ENCODE peak calls at places on chromosomes 3 and 15, in seven cellular contexts. M is adrenal gland, L is MM.1S, J is esophagus squamous epithelium, S is breast epithelium, W is NB4, C is WERI-Rb-1. K is an unnamed sample.

GRCh38 chr15:39976291-39977274 is 42.7 kb downstream of the EIF2AK4 start:
- DNase-seq in C (peak), L (no peak), S (peak), M (peak), W (no peak), J (no peak), K (peak)

GRCh38 chr3:46664971-46665762 is 28.3 kb downstream of the ALS2CL start:
- DNase-seq in L (no peak), J (no peak), S (no peak), C (no peak), M (peak), W (no peak), K (peak)

GRCh38 chr3:57184516-57184915 is 15.3 kb downstream of the HESX1 start:
- DNase-seq in M (no peak), S (no peak), C (peak), W (no peak), L (no peak), J (no peak), K (no peak)

GRCh38 chr3:196186661-196187573 is 24.3 kb downstream of the ZDHHC19 start:
- DNase-seq in M (no peak), C (no peak), W (no peak), L (peak), J (no peak), S (no peak), K (no peak)

GRCh38 chr3:67804545-67804944 is 150.1 kb upstream of the SUCLG2 start:
- DNase-seq in C (no peak), M (no peak), W (no peak), L (no peak), J (no peak), S (no peak), K (no peak)

GRCh38 chr15:81052046-81052445 is 51.3 kb downstream of the TLNRD1 start:
- DNase-seq in S (no peak), L (no peak), M (no peak), C (no peak), J (no peak), W (peak), K (no peak)

GRCh38 chr15:47194718-47195117 is 522.6 kb upstream of the SEMA6D start:
- DNase-seq in L (peak), S (no peak), J (no peak), W (peak), M (no peak), C (no peak), K (no peak)

GRCh38 chr15:89070197-89071124 is 17.8 kb upstream of the ABHD2 start:
- DNase-seq in W (no peak), M (no peak), S (no peak), J (no peak), L (no peak), C (no peak), K (no peak)

GRCh38 chr15:69075467-69075866 is 61.0 kb downstream of the NOX5 start:
- DNase-seq in C (no peak), J (no peak), L (no peak), W (no peak), S (no peak), M (no peak), K (no peak)

GRCh38 chr3:108298056-108298455 is 1.7 kb downstream of the HHLA2 start:
- DNase-seq in C (no peak), S (no peak), W (no peak), J (no peak), L (no peak), M (no peak), K (no peak)

GRCh38 chr15:34084086-34084485 is 17.6 kb downstream of the EMC7 start:
- DNase-seq in W (no peak), M (peak), L (no peak), S (no peak), C (no peak), J (no peak), K (no peak)

GRCh38 chr3:132911741-132912415 is 126.3 kb upstream of the TMEM108 start:
- DNase-seq in S (no peak), C (no peak), W (no peak), M (no peak), L (no peak), J (no peak), K (no peak)

GRCh38 chr15:75834011-75834410 is 9.2 kb upstream of the UBE2Q2 start:
- DNase-seq in S (no peak), J (no peak), C (no peak), L (no peak), M (no peak), W (no peak), K (no peak)

GRCh38 chr3:182115328-182116045 is 403.8 kb downstream of the SOX2 start:
- DNase-seq in S (no peak), L (no peak), M (no peak), W (no peak), C (no peak), J (no peak), K (no peak)

GRCh38 chr3:45035441-45036301 is 9.6 kb downstream of the CLEC3B start:
- DNase-seq in J (no peak), M (peak), S (no peak), L (no peak), W (peak), C (no peak), K (no peak)

GRCh38 chr3:56980798-56981390 is 79.6 kb upstream of the SPATA12 start:
- DNase-seq in W (peak), J (peak), C (no peak), L (no peak), M (peak), S (no peak), K (peak)

GRCh38 chr15:84605225-84605882 is 4.5 kb downstream of the ZSCAN2 start:
- DNase-seq in C (no peak), S (no peak), W (no peak), L (no peak), M (no peak), J (no peak), K (no peak)

GRCh38 chr3:61625429-61625828 is 64.1 kb downstream of the PTPRG start:
- DNase-seq in S (no peak), C (no peak), M (no peak), W (no peak), L (no peak), J (no peak), K (no peak)

GRCh38 chr15:69755571-69756310 is 303.1 kb downstream of the RPLP1 start:
- DNase-seq in C (no peak), M (no peak), W (peak), L (peak), J (no peak), S (no peak), K (no peak)

GRCh38 chr3:110332591-110332990 is 739.0 kb upstream of the NECTIN3 start:
- DNase-seq in S (no peak), M (no peak), L (no peak), W (no peak), C (no peak), J (no peak), K (no peak)

GRCh38 chr3:89145995-89146394 is 38.6 kb downstream of the EPHA3 start:
- DNase-seq in L (no peak), C (no peak), S (no peak), M (no peak), J (no peak), W (no peak), K (no peak)

GRCh38 chr3:51974277-51974962 is 444 bp upstream of the ABHD14A start:
- DNase-seq in J (no peak), M (peak), C (no peak), W (no peak), S (peak), L (peak), K (no peak)

GRCh38 chr3:16183601-16184270 is 9.3 kb downstream of the GALNT15 start:
- DNase-seq in W (no peak), L (no peak), J (no peak), C (peak), S (no peak), M (peak), K (no peak)

GRCh38 chr3:105598047-105598796 is 231.5 kb downstream of the ALCAM start:
- DNase-seq in S (no peak), W (no peak), M (no peak), L (no peak), J (no peak), C (no peak), K (no peak)

GRCh38 chr15:68298882-68299381 is 21.4 kb downstream of the FEM1B start:
- DNase-seq in M (no peak), S (no peak), C (no peak), L (peak), W (peak), J (no peak), K (no peak)

GRCh38 chr15:84766461-84767005 is 18.1 kb downstream of the ZNF592 start:
- DNase-seq in C (no peak), J (no peak), L (no peak), W (peak), S (no peak), M (no peak), K (no peak)

GRCh38 chr15:101115887-101116680 is 135.8 kb downstream of the CHSY1 start:
- DNase-seq in M (no peak), S (no peak), J (no peak), L (no peak), C (no peak), W (peak), K (no peak)

GRCh38 chr15:66236806-66237205 is 16.7 kb downstream of the MEGF11 start:
- DNase-seq in L (no peak), W (no peak), C (no peak), J (no peak), S (no peak), M (no peak), K (no peak)
- H3K4me3 ChIP-seq in L (no peak), W (no peak), C (no peak), J (no peak), S (no peak), M (no peak), K (no peak)

GRCh38 chr15:38130200-38130567 is 122.5 kb upstream of the SPRED1 start:
- DNase-seq in W (no peak), L (peak), S (no peak), J (no peak), C (no peak), M (no peak), K (no peak)
- H3K4me3 ChIP-seq in W (no peak), L (peak), S (peak), J (no peak), C (no peak), M (peak), K (peak)

GRCh38 chr3:178059836-178060235 is 476.4 kb upstream of the KCNMB2 start:
- DNase-seq in S (no peak), W (no peak), L (no peak), M (peak), J (no peak), C (no peak), K (no peak)
- H3K4me3 ChIP-seq in S (peak), W (no peak), L (no peak), M (peak), J (no peak), C (no peak), K (no peak)

GRCh38 chr15:99393641-99394040 is 142.4 kb downstream of the LRRC28 start:
- DNase-seq in L (no peak), S (no peak), W (no peak), C (no peak), M (no peak), J (no peak), K (no peak)

GRCh38 chr15:99401971-99402732 is 150.9 kb downstream of the LRRC28 start:
- DNase-seq in L (no peak), S (no peak), M (no peak), C (no peak), J (no peak), W (no peak), K (no peak)

GRCh38 chr15:99404454-99404853 is 153.2 kb downstream of the LRRC28 start:
- DNase-seq in M (no peak), C (no peak), J (no peak), W (no peak), L (no peak), S (no peak), K (no peak)

GRCh38 chr15:99403597-99403996 is 152.3 kb downstream of the LRRC28 start:
- DNase-seq in L (no peak), C (no peak), J (no peak), S (no peak), M (no peak), W (peak), K (no peak)

DNA sequence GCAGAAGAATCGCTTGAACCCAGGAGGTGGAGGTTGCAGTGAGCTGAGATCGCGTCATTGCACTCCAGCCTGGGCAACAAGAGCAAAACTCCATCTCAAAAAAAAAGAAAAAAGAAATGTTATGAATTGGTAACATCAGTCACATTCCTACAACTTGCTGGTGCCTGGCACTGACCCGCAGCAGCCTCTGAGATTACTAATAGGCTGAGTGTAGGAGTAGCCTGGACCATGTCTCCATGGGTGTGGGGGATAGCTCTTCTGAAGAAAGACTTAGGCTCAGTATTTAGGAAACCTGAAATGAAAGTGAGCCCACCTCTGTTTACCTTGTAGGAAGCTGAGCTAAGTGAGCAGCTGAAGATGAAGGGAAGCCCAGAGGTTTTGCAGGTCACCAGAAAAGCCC is 148.3 kb downstream of the LRRC28 start:
- DNase-seq in J (no peak), C (no peak), S (no peak), W (no peak), M (no peak), L (no peak), K (no peak)
- H3K4me3 ChIP-seq in J (no peak), C (no peak), S (no peak), W (no peak), M (no peak), L (no peak), K (no peak)

DNA sequence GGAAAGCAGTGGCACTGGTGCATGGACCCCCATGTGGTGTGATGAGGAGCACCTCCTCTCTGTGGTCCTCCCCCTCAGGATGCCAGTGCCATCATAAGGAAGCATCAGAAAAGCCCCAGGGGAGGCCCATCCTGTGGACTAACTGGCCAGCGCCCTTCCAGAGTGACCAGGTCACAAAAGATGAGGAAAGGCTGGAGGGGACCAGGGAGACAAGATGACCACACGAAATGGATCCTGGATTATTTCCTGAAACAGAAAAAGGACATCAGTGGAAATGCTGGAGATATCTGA is 56.4 kb downstream of the TPRA1 start:
- DNase-seq in J (no peak), W (no peak), L (no peak), M (no peak), S (no peak), C (no peak), K (no peak)
- H3K4me3 ChIP-seq in J (no peak), W (no peak), L (no peak), M (no peak), S (no peak), C (no peak), K (no peak)

DNA sequence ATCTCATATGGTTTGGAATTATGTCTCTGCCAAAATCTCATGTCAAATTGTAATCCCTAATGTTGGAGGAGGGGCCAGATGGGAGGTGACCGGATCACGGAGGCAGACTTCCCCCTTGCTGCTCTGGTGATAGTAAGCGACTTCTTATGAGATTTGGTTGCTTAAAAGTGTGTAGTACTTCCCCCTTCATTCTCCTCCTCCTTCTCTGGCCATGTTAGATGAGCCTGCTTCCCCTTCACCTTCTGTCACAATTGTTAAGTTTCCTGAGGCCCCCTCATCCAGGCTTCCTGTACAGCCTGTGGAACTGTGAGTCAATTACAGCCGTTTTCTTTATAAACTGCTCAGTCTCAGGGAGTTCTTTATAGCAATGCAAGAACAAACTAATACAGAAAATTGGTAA is 51.1 kb downstream of the NEDD4 start:
- DNase-seq in L (no peak), J (no peak), M (no peak), S (no peak), W (peak), C (no peak), K (no peak)
- H3K4me3 ChIP-seq in L (no peak), J (no peak), M (no peak), S (no peak), W (no peak), C (no peak), K (no peak)

K was measured in stomach.